ENCODE peak calls at places on chromosomes 2 and 18, in ten cellular contexts. Q, B, U, M, K, E, V, F, R and L are unnamed samples.

GRCh38 chr2:71815701-71816100 is 332.0 kb downstream of the CYP26B1 start:
- DNase-seq in Q (no peak), B (no peak), U (no peak), M (no peak), K (no peak), E (no peak), V (no peak), F (no peak), R (no peak), L (no peak)

GRCh38 chr2:134634054-134634630 is 84.7 kb downstream of the TMEM163 start:
- DNase-seq in Q (no peak), B (no peak), U (no peak), M (no peak), K (no peak), E (no peak), V (no peak), F (no peak), R (no peak), L (no peak)

GRCh38 chr2:142217804-142218203 is 87.0 kb upstream of the LRP1B start:
- DNase-seq in Q (no peak), B (peak), U (no peak), M (no peak), K (no peak), E (no peak), V (no peak), F (no peak), R (no peak), L (no peak)

GRCh38 chr2:8479298-8479697 is 202.6 kb upstream of the ID2 start:
- DNase-seq in Q (no peak), B (no peak), U (no peak), M (no peak), K (no peak), E (no peak), V (no peak), F (peak), R (no peak), L (no peak)

GRCh38 chr2:207101984-207102383 is 63.8 kb downstream of the KLF7 start:
- DNase-seq in Q (no peak), B (no peak), U (no peak), M (no peak), K (no peak), E (no peak), V (no peak), F (no peak), R (no peak), L (no peak)

GRCh38 chr2:185279999-185280398 is 458.6 kb upstream of the FSIP2 start:
- DNase-seq in Q (no peak), B (peak), U (no peak), M (no peak), K (no peak), E (no peak), V (no peak), F (no peak), R (no peak), L (no peak)

GRCh38 chr18:55268146-55268545 is 308.9 kb upstream of the CCDC68 start:
- DNase-seq in Q (no peak), B (no peak), U (no peak), M (no peak), K (no peak), E (no peak), V (no peak), F (no peak), R (no peak), L (peak)

GRCh38 chr2:224847961-224848850 is 132.0 kb upstream of the CCDC195 start:
- DNase-seq in Q (no peak), B (peak), U (no peak), M (no peak), K (peak), E (no peak), V (peak), F (peak), R (peak), L (no peak)

GRCh38 chr18:58105908-58106673 is 62.1 kb downstream of the NEDD4L start:
- DNase-seq in Q (no peak), B (peak), U (no peak), M (no peak), K (no peak), E (no peak), V (no peak), F (no peak), R (no peak), L (no peak)

GRCh38 chr2:2302359-2302758 is 28.7 kb downstream of the MYT1L start:
- DNase-seq in Q (no peak), B (no peak), U (no peak), M (no peak), K (no peak), E (no peak), V (no peak), F (no peak), R (no peak), L (no peak)

GRCh38 chr2:180944372-180944771 is 36.0 kb upstream of the UBE2E3 start:
- DNase-seq in Q (no peak), B (no peak), U (no peak), M (no peak), K (no peak), E (no peak), V (no peak), F (no peak), R (no peak), L (no peak)

GRCh38 chr18:48543228-48543627 is 4.4 kb downstream of the CTIF start:
- DNase-seq in Q (no peak), B (no peak), U (no peak), M (no peak), K (no peak), E (peak), V (no peak), F (no peak), R (no peak), L (no peak)

GRCh38 chr18:58674159-58674558 is 2.9 kb downstream of the MALT1 start:
- DNase-seq in Q (no peak), B (no peak), U (no peak), M (no peak), K (no peak), E (no peak), V (no peak), F (no peak), R (no peak), L (no peak)

GRCh38 chr18:66708631-66709030 is 104.7 kb upstream of the CDH19 start:
- DNase-seq in Q (no peak), B (no peak), U (no peak), M (no peak), K (no peak), E (no peak), V (no peak), F (no peak), R (no peak), L (no peak)

GRCh38 chr2:222290691-222291484 is 7.9 kb downstream of the PAX3 start:
- DNase-seq in Q (no peak), B (no peak), U (no peak), M (no peak), K (no peak), E (no peak), V (peak), F (peak), R (no peak), L (no peak)

GRCh38 chr18:80190311-80190710 is 57.0 kb downstream of the PARD6G start:
- DNase-seq in Q (no peak), B (no peak), U (no peak), M (no peak), K (no peak), E (no peak), V (no peak), F (no peak), R (no peak), L (no peak)

GRCh38 chr2:166424841-166425240 is 49.1 kb upstream of the SCN9A start:
- DNase-seq in Q (no peak), B (no peak), U (no peak), M (no peak), K (no peak), E (no peak), V (peak), F (no peak), R (no peak), L (no peak)

GRCh38 chr2:12486205-12487118 is 230.3 kb upstream of the TRIB2 start:
- DNase-seq in Q (no peak), B (peak), U (no peak), M (no peak), K (no peak), E (no peak), V (no peak), F (no peak), R (peak), L (no peak)

GRCh38 chr2:219522111-219523030 is 8.1 kb downstream of the ASIC4 start:
- DNase-seq in Q (no peak), B (peak), U (no peak), M (no peak), K (peak), E (no peak), V (no peak), F (peak), R (no peak), L (no peak)

GRCh38 chr2:25473131-25473530 is 131.4 kb upstream of the DNMT3A start:
- DNase-seq in Q (no peak), B (no peak), U (no peak), M (no peak), K (no peak), E (no peak), V (no peak), F (no peak), R (no peak), L (no peak)

GRCh38 chr2:210502997-210503621 is 26.6 kb upstream of the LANCL1 start:
- DNase-seq in Q (peak), B (peak), U (peak), M (no peak), K (peak), E (peak), V (no peak), F (peak), R (peak), L (peak)

GRCh38 chr2:109134741-109135571 is 6.0 kb downstream of the SH3RF3 start:
- DNase-seq in Q (no peak), B (no peak), U (no peak), M (no peak), K (no peak), E (no peak), V (no peak), F (no peak), R (no peak), L (no peak)

GRCh38 chr2:69628325-69629038 is 15.1 kb downstream of the AAK1 start:
- DNase-seq in Q (no peak), B (no peak), U (no peak), M (no peak), K (no peak), E (no peak), V (no peak), F (no peak), R (no peak), L (no peak)

GRCh38 chr2:149027602-149028250 is 10.8 kb upstream of the LYPD6B start:
- DNase-seq in Q (no peak), B (no peak), U (no peak), M (no peak), K (no peak), E (no peak), V (no peak), F (no peak), R (no peak), L (no peak)

GRCh38 chr2:3377279-3377611 is 373 bp downstream of the EIPR1 start:
- DNase-seq in Q (no peak), B (peak), U (no peak), M (no peak), K (no peak), E (no peak), V (no peak), F (no peak), R (peak), L (peak)

GRCh38 chr2:8636691-8637636 is 44.9 kb upstream of the ID2 start:
- DNase-seq in Q (no peak), B (peak), U (no peak), M (no peak), K (no peak), E (peak), V (peak), F (peak), R (no peak), L (no peak)